ENCODE peak calls at places on chromosomes 11 and 22, in ten cellular contexts. One of them, this sample, is unnamed.
A peak's percentile ranks its signal among the peaks of the same experiment; 100 is the strongest.

GRCh38 chr22:28909375-28909774 is 26.0 kb downstream of the ZNRF3 start:
- DNase-seq in HCT116: no peak
- DNase-seq in IMR-90: peak; percentile 58
- DNase-seq in upper lobe of left lung: no peak
- DNase-seq in lower lobe of right lung: no peak
- DNase-seq in CD8-positive, alpha-beta T cell: no peak
- DNase-seq in body of pancreas: no peak
- DNase-seq in lung: no peak
- DNase-seq in prostate gland: no peak
- DNase-seq in ovary: no peak
- DNase-seq in this sample: no peak

GRCh38 chr22:17267661-17268330 is 48.6 kb upstream of the ADA2 start:
- DNase-seq in HCT116: no peak
- DNase-seq in ovary: no peak
- DNase-seq in upper lobe of left lung: no peak
- DNase-seq in prostate gland: no peak
- DNase-seq in body of pancreas: no peak
- DNase-seq in IMR-90: no peak
- DNase-seq in lung: no peak
- DNase-seq in lower lobe of right lung: no peak
- DNase-seq in CD8-positive, alpha-beta T cell: no peak
- DNase-seq in this sample: no peak

GRCh38 chr11:8017071-8017470 is 29.9 kb downstream of the EIF3F start:
- DNase-seq in ovary: no peak
- DNase-seq in prostate gland: no peak
- DNase-seq in body of pancreas: no peak
- DNase-seq in lung: no peak
- DNase-seq in IMR-90: no peak
- DNase-seq in HCT116: no peak
- DNase-seq in CD8-positive, alpha-beta T cell: no peak
- DNase-seq in lower lobe of right lung: no peak
- DNase-seq in upper lobe of left lung: no peak
- DNase-seq in this sample: no peak

GRCh38 chr22:26617251-26618199 is at the start of gene CRYBB1:
- DNase-seq in CD8-positive, alpha-beta T cell: no peak
- DNase-seq in upper lobe of left lung: no peak
- DNase-seq in ovary: no peak
- DNase-seq in body of pancreas: no peak
- DNase-seq in prostate gland: no peak
- DNase-seq in lung: no peak
- DNase-seq in HCT116: no peak
- DNase-seq in IMR-90: peak; percentile 36
- DNase-seq in lower lobe of right lung: no peak
- DNase-seq in this sample: no peak

GRCh38 chr11:128579790-128580504 is 7.4 kb downstream of the ETS1 start:
- DNase-seq in lower lobe of right lung: no peak
- DNase-seq in prostate gland: no peak
- DNase-seq in HCT116: no peak
- DNase-seq in ovary: no peak
- DNase-seq in CD8-positive, alpha-beta T cell: no peak
- DNase-seq in IMR-90: peak; percentile 79
- DNase-seq in lung: no peak
- DNase-seq in upper lobe of left lung: no peak
- DNase-seq in body of pancreas: no peak
- DNase-seq in this sample: no peak

GRCh38 chr22:46104170-46104880 is 46.0 kb upstream of the PPARA start:
- DNase-seq in prostate gland: no peak
- DNase-seq in ovary: peak; percentile 95
- DNase-seq in HCT116: no peak
- DNase-seq in upper lobe of left lung: no peak
- DNase-seq in body of pancreas: peak; percentile 94
- DNase-seq in IMR-90: no peak
- DNase-seq in CD8-positive, alpha-beta T cell: no peak
- DNase-seq in lung: no peak
- DNase-seq in lower lobe of right lung: no peak
- DNase-seq in this sample: no peak

GRCh38 chr11:128422576-128423370 is 164.6 kb downstream of the ETS1 start:
- DNase-seq in prostate gland: no peak
- DNase-seq in HCT116: no peak
- DNase-seq in ovary: no peak
- DNase-seq in CD8-positive, alpha-beta T cell: peak; percentile 76
- DNase-seq in lower lobe of right lung: peak; percentile 47
- DNase-seq in upper lobe of left lung: peak; percentile 28
- DNase-seq in lung: no peak
- DNase-seq in IMR-90: no peak
- DNase-seq in body of pancreas: peak; percentile 46
- DNase-seq in this sample: no peak

GRCh38 chr11:61922539-61922938 is 5.2 kb upstream of the RAB3IL1 start:
- DNase-seq in lower lobe of right lung: peak; percentile 72
- DNase-seq in prostate gland: no peak
- DNase-seq in IMR-90: peak; percentile 48
- DNase-seq in upper lobe of left lung: peak; percentile 73
- DNase-seq in ovary: peak; percentile 89
- DNase-seq in CD8-positive, alpha-beta T cell: no peak
- DNase-seq in body of pancreas: peak; percentile 49
- DNase-seq in lung: no peak
- DNase-seq in HCT116: no peak
- DNase-seq in this sample: no peak

GRCh38 chr22:32804036-32804435 is 2.5 kb downstream of the TIMP3 start:
- DNase-seq in HCT116: no peak
- DNase-seq in lung: no peak
- DNase-seq in prostate gland: no peak
- DNase-seq in CD8-positive, alpha-beta T cell: no peak
- DNase-seq in ovary: no peak
- DNase-seq in body of pancreas: no peak
- DNase-seq in lower lobe of right lung: no peak
- DNase-seq in upper lobe of left lung: no peak
- DNase-seq in IMR-90: peak; percentile 71
- DNase-seq in this sample: no peak

GRCh38 chr22:32801436-32802290 is at the start of gene TIMP3:
- DNase-seq in body of pancreas: peak; percentile 74
- DNase-seq in IMR-90: peak; percentile 82
- DNase-seq in lower lobe of right lung: peak; percentile 81
- DNase-seq in CD8-positive, alpha-beta T cell: no peak
- DNase-seq in prostate gland: peak; percentile 74
- DNase-seq in upper lobe of left lung: peak; percentile 74
- DNase-seq in ovary: peak; percentile 87
- DNase-seq in lung: peak; percentile 76
- DNase-seq in HCT116: no peak
- DNase-seq in this sample: no peak

GRCh38 chr22:32804823-32805585 is 3.5 kb downstream of the TIMP3 start:
- DNase-seq in body of pancreas: no peak
- DNase-seq in lung: no peak
- DNase-seq in prostate gland: no peak
- DNase-seq in lower lobe of right lung: no peak
- DNase-seq in ovary: no peak
- DNase-seq in CD8-positive, alpha-beta T cell: no peak
- DNase-seq in IMR-90: no peak
- DNase-seq in upper lobe of left lung: no peak
- DNase-seq in HCT116: no peak
- DNase-seq in this sample: no peak

GRCh38 chr22:32802291-32802826 is 854 bp downstream of the TIMP3 start:
- DNase-seq in lower lobe of right lung: no peak
- DNase-seq in prostate gland: no peak
- DNase-seq in IMR-90: no peak
- DNase-seq in body of pancreas: no peak
- DNase-seq in upper lobe of left lung: no peak
- DNase-seq in lung: no peak
- DNase-seq in HCT116: no peak
- DNase-seq in ovary: no peak
- DNase-seq in CD8-positive, alpha-beta T cell: no peak
- DNase-seq in this sample: no peak

DNA sequence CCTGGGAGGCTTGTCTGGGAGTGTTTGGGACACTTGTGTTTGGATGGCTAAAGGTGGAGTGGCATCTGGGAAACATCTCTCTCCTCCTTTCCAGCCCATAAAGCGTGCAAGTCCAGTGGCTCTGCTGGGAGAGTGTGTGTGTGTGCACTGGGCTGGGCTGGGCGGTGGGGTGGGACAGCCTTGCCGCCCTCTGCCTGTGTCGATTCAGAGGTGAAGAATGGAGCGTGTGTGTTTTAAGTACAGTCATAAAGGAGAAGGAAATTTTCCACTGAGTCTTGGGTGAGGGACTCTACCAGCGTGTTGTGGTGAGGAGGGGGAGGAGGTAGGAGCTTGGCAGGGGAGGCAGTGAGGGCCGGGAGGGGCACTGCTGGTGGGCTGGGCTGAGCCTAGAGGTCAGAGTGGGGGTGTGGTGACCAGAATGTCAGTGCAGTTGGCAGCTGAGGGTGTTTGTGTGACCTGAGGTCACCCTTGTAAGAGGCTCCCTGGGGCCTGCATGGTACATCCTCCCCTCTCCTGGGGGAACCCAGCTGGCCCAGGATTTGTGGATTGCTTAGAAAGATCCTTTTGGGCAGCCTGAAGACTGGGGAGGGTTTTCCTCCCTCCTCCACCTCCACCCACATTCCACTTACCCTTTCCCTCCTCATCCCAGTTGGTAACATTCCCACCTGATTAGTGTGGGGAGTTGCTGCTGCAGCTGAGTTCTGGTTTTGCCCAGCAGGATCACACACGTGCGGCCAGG is 1.7 kb downstream of the TIMP3 start:
- DNase-seq in ovary: peak; percentile 46
- DNase-seq in CD8-positive, alpha-beta T cell: no peak
- DNase-seq in lung: no peak
- DNase-seq in HCT116: no peak
- DNase-seq in prostate gland: no peak
- DNase-seq in upper lobe of left lung: no peak
- DNase-seq in body of pancreas: no peak
- DNase-seq in IMR-90: peak; percentile 70
- DNase-seq in lower lobe of right lung: no peak
- DNase-seq in this sample: no peak
- H3K27me3 ChIP-seq in ovary: no peaks in the 10 kb centered on the region
- H3K27me3 ChIP-seq in CD8-positive, alpha-beta T cell: peaks cover 13% of the 10 kb centered on the region
- H3K27me3 ChIP-seq in lung: no peaks in the 10 kb centered on the region
- H3K27me3 ChIP-seq in HCT116: peaks cover 7% of the 10 kb centered on the region
- H3K27me3 ChIP-seq in prostate gland: peaks cover 4% of the 10 kb centered on the region
- H3K27me3 ChIP-seq in upper lobe of left lung: peaks cover 8% of the 10 kb centered on the region
- H3K27me3 ChIP-seq in body of pancreas: no peaks in the 10 kb centered on the region
- H3K27me3 ChIP-seq in IMR-90: no peaks in the 10 kb centered on the region
- H3K27me3 ChIP-seq in lower lobe of right lung: peaks cover 15% of the 10 kb centered on the region
- H3K27me3 ChIP-seq in this sample: no peaks in the 10 kb centered on the region

GRCh38 chr11:43547411-43547718 is 133.2 kb upstream of the HSD17B12 start:
- DNase-seq in CD8-positive, alpha-beta T cell: no peak
- DNase-seq in ovary: peak; percentile 71
- DNase-seq in lower lobe of right lung: no peak
- DNase-seq in lung: no peak
- DNase-seq in HCT116: no peak
- DNase-seq in IMR-90: no peak
- DNase-seq in body of pancreas: peak; percentile 25
- DNase-seq in prostate gland: no peak
- DNase-seq in upper lobe of left lung: no peak
- DNase-seq in this sample: no peak
- H3K4me3 ChIP-seq in CD8-positive, alpha-beta T cell: no peak overlapping the region
- H3K4me3 ChIP-seq in ovary: peak overlapping the region; percentile 36
- H3K4me3 ChIP-seq in lower lobe of right lung: peak overlapping the region; percentile 32
- H3K4me3 ChIP-seq in lung: no peak overlapping the region
- H3K4me3 ChIP-seq in HCT116: no peak overlapping the region
- H3K4me3 ChIP-seq in IMR-90: no peak overlapping the region
- H3K4me3 ChIP-seq in body of pancreas: no peak overlapping the region
- H3K4me3 ChIP-seq in prostate gland: peak overlapping the region; percentile 13
- H3K4me3 ChIP-seq in upper lobe of left lung: no peak overlapping the region
- H3K4me3 ChIP-seq in this sample: peak overlapping the region; percentile 10

DNA sequence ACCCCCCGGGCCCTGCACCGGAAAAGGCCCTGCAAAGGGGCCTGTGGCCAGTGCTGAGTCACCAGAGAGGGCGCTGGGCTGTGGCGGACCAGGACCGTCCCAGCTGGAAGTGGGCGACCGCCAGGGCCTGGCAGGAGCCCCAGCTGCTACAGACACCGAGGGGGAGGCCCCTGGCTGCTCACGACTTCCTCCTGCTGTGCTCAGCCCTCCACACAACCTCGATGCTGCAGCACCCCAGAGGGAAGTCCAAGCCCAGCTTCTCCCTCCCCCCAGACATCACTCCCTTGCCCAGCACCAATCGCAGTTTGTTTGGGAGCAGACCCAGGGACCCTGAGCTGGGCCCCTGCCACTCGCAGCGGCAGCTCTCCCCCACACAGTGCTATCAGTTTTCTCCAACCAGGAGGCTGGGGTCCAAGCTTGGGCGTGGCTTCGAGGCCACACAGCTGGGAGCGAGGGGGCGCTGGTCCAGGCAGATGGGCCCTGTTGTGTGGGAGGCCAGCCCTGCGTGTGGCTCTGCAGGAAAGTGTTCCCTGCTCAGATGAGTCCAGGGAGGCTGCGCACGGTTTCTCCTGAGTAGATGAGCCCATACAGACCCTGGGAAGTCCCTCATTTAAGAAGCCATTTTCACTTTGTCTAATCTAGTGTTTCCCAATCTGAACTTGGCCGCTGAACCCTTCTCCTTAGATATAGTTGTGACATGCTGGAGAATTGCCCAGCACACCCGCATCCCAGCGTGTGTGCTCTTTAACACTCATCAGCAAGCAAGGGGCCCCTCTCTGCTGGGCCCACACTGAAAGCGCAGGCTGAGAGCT is 5.6 kb upstream of the SH3BP1 start:
- DNase-seq in prostate gland: peak; percentile 40
- DNase-seq in lower lobe of right lung: peak; percentile 89
- DNase-seq in HCT116: no peak
- DNase-seq in upper lobe of left lung: peak; percentile 86
- DNase-seq in IMR-90: peak; percentile 92
- DNase-seq in ovary: peak; percentile 94
- DNase-seq in lung: peak; percentile 72
- DNase-seq in CD8-positive, alpha-beta T cell: peak; percentile 42
- DNase-seq in body of pancreas: peak; percentile 73
- DNase-seq in this sample: no peak
- TF ChIP-seq CTCF in prostate gland: no peak
- TF ChIP-seq CTCF in lower lobe of right lung: peak; percentile 41
- TF ChIP-seq CTCF in HCT116: no peak
- TF ChIP-seq CTCF in upper lobe of left lung: peak; percentile 37
- TF ChIP-seq CTCF in IMR-90: peak; percentile 28
- TF ChIP-seq CTCF in ovary: peak; percentile 3
- TF ChIP-seq CTCF in lung: no peak
- TF ChIP-seq CTCF in CD8-positive, alpha-beta T cell: no peak
- TF ChIP-seq CTCF in body of pancreas: peak; percentile 8
- TF ChIP-seq CTCF in this sample: no peak

GRCh38 chr11:131462622-131463021 is 92.2 kb downstream of the NTM start:
- DNase-seq in ovary: no peak
- DNase-seq in prostate gland: no peak
- DNase-seq in body of pancreas: no peak
- DNase-seq in HCT116: no peak
- DNase-seq in CD8-positive, alpha-beta T cell: no peak
- DNase-seq in IMR-90: no peak
- DNase-seq in lower lobe of right lung: no peak
- DNase-seq in upper lobe of left lung: no peak
- DNase-seq in lung: no peak
- DNase-seq in this sample: no peak

GRCh38 chr11:131460931-131461330 is 90.5 kb downstream of the NTM start:
- DNase-seq in ovary: no peak
- DNase-seq in upper lobe of left lung: no peak
- DNase-seq in lung: no peak
- DNase-seq in IMR-90: no peak
- DNase-seq in HCT116: no peak
- DNase-seq in lower lobe of right lung: no peak
- DNase-seq in prostate gland: no peak
- DNase-seq in body of pancreas: no peak
- DNase-seq in CD8-positive, alpha-beta T cell: no peak
- DNase-seq in this sample: no peak

GRCh38 chr11:131455843-131456704 is 85.7 kb downstream of the NTM start:
- DNase-seq in IMR-90: no peak
- DNase-seq in lower lobe of right lung: no peak
- DNase-seq in lung: no peak
- DNase-seq in body of pancreas: no peak
- DNase-seq in upper lobe of left lung: no peak
- DNase-seq in HCT116: no peak
- DNase-seq in ovary: no peak
- DNase-seq in prostate gland: no peak
- DNase-seq in CD8-positive, alpha-beta T cell: no peak
- DNase-seq in this sample: no peak

GRCh38 chr11:131457163-131457562 is 86.7 kb downstream of the NTM start:
- DNase-seq in body of pancreas: no peak
- DNase-seq in IMR-90: no peak
- DNase-seq in lower lobe of right lung: no peak
- DNase-seq in HCT116: no peak
- DNase-seq in prostate gland: no peak
- DNase-seq in ovary: no peak
- DNase-seq in upper lobe of left lung: no peak
- DNase-seq in lung: no peak
- DNase-seq in CD8-positive, alpha-beta T cell: no peak
- DNase-seq in this sample: no peak

GRCh38 chr11:131458421-131458820 is 88.0 kb downstream of the NTM start:
- DNase-seq in upper lobe of left lung: no peak
- DNase-seq in HCT116: no peak
- DNase-seq in lung: no peak
- DNase-seq in lower lobe of right lung: no peak
- DNase-seq in prostate gland: no peak
- DNase-seq in IMR-90: no peak
- DNase-seq in body of pancreas: no peak
- DNase-seq in CD8-positive, alpha-beta T cell: no peak
- DNase-seq in ovary: no peak
- DNase-seq in this sample: no peak
- H3K27me3 ChIP-seq in upper lobe of left lung: no peaks in the 10 kb centered on the region
- H3K27me3 ChIP-seq in HCT116: no peaks in the 10 kb centered on the region
- H3K27me3 ChIP-seq in lung: no peaks in the 10 kb centered on the region
- H3K27me3 ChIP-seq in lower lobe of right lung: peaks cover 10% of the 10 kb centered on the region
- H3K27me3 ChIP-seq in prostate gland: no peaks in the 10 kb centered on the region
- H3K27me3 ChIP-seq in IMR-90: no peaks in the 10 kb centered on the region
- H3K27me3 ChIP-seq in body of pancreas: no peaks in the 10 kb centered on the region
- H3K27me3 ChIP-seq in CD8-positive, alpha-beta T cell: no peaks in the 10 kb centered on the region
- H3K27me3 ChIP-seq in ovary: no peaks in the 10 kb centered on the region
- H3K27me3 ChIP-seq in this sample: peaks cover 12% of the 10 kb centered on the region

This sample was measured in RWPE2.